ENCODE peak calls at places on chromosomes 3 and 15, in five cellular contexts. O, A, R, S and C are unnamed samples.

GRCh38 chr3:186241910-186242821 is 119.9 kb downstream of the DGKG start:
- DNase-seq in A (peak; percentile 91), O (peak; percentile 92), R (peak; percentile 72), S (peak; percentile 84), C (peak; percentile 96)

GRCh38 chr3:194476784-194477183 is 10.0 kb downstream of the ATP13A3 start:
- DNase-seq in O (no peak), R (no peak), S (no peak), A (no peak), C (no peak)

GRCh38 chr15:60369696-60370095 is 28.1 kb downstream of the ANXA2 start:
- DNase-seq in R (no peak), A (no peak), S (no peak), O (no peak), C (no peak)

GRCh38 chr3:59374812-59375211 is 325.0 kb upstream of the CFAP20DC start:
- DNase-seq in S (no peak), O (peak; percentile 28), A (no peak), R (no peak), C (no peak)

GRCh38 chr3:139187648-139188047 is 143.0 kb upstream of the PRR23C start:
- DNase-seq in O (peak; percentile 8), S (no peak), A (no peak), R (no peak), C (no peak)

GRCh38 chr3:170869645-170870593 is at the start of gene RPL22L1:
- DNase-seq in S (peak; percentile 95), O (peak; percentile 98), A (peak; percentile 94), R (peak; percentile 94), C (peak; percentile 97)

GRCh38 chr15:70799667-70800450 is 36.5 kb upstream of the UACA start:
- DNase-seq in R (no peak), O (no peak), A (no peak), S (no peak), C (no peak)

GRCh38 chr3:170307998-170308398 is 49.5 kb upstream of the SKIL start:
- DNase-seq in R (no peak), O (peak; percentile 15), A (no peak), S (no peak), C (no peak)

GRCh38 chr3:13276438-13277129 is 143.5 kb downstream of the NUP210 start:
- DNase-seq in S (peak; percentile 59), R (no peak), O (no peak), A (no peak), C (no peak)

GRCh38 chr3:41836360-41837134 is 125.4 kb downstream of the ULK4 start:
- DNase-seq in R (no peak), O (no peak), S (no peak), A (no peak), C (no peak)

DNA sequence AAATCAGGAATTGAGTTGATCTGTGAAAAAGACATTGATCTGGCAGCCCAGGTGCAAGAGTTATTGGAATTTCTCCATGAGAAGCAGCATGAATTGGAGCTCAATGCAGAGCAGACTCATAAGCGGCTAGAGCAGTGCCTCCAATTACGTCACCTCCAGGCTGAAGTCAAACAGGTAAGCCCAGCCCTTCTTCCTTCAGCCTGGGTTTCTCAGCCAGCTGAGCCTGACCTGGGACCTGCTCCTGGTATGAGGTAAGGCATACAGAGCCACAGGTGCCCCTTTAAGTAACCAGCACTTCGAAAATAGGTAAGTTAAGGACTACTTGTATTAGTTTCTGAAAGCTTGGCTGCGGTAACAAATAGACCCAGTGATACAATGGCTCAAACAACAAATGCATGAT is 307.4 kb upstream of the UMPS start:
- DNase-seq in A (no peak), S (no peak), R (no peak), O (no peak), C (no peak)
- H3K27me3 ChIP-seq in A (no peaks in the 10 kb centered on the region), S (no peaks in the 10 kb centered on the region), R (no peaks in the 10 kb centered on the region), O (no peaks in the 10 kb centered on the region), C (no peaks in the 10 kb centered on the region)

GRCh38 chr3:143218176-143218575 is 98.6 kb downstream of the CHST2 start:
- DNase-seq in R (no peak), O (no peak), A (no peak), S (no peak), C (no peak)
- H3K27me3 ChIP-seq in R (no peaks in the 10 kb centered on the region), O (no peaks in the 10 kb centered on the region), A (no peaks in the 10 kb centered on the region), S (no peaks in the 10 kb centered on the region), C (no peaks in the 10 kb centered on the region)

GRCh38 chr3:165523801-165524200 is 313.4 kb downstream of the BCHE start:
- DNase-seq in A (no peak), O (no peak), R (no peak), S (no peak), C (no peak)

GRCh38 chr3:165521131-165521871 is 315.9 kb downstream of the BCHE start:
- DNase-seq in A (no peak), S (no peak), O (no peak), R (no peak), C (no peak)

GRCh38 chr3:165518346-165518745 is 318.9 kb downstream of the BCHE start:
- DNase-seq in S (no peak), O (no peak), R (no peak), A (no peak), C (no peak)

GRCh38 chr3:165522371-165522770 is 314.9 kb downstream of the BCHE start:
- DNase-seq in R (no peak), O (peak; percentile 16), A (no peak), S (no peak), C (no peak)

DNA sequence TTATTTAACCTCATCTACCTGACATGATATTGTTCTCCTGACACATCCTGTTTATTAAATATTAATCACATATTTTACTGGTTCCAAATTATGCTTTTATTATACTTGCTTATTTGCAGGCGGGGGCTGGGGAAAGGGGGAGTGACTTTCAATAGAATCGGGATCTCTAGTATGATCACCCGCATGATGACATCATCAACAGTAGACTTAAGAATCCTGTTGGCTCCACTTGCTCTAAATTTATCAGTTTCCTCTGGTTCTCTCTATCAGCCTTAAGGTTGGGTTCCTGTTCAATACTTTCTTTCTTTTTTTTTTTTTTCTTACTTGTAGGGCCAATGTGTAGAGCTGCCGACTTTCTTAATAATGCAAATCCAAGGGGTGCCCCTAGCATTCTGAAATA is 317.5 kb downstream of the BCHE start:
- DNase-seq in A (no peak), S (no peak), O (no peak), R (no peak), C (no peak)
- H3K27me3 ChIP-seq in A (no peaks in the 10 kb centered on the region), S (no peaks in the 10 kb centered on the region), O (no peaks in the 10 kb centered on the region), R (no peaks in the 10 kb centered on the region), C (no peaks in the 10 kb centered on the region)

GRCh38 chr15:57134877-57135276 is 216.4 kb downstream of the TCF12 start:
- DNase-seq in S (no peak), R (no peak), A (no peak), O (no peak), C (peak; percentile 91)
- H3K27me3 ChIP-seq in S (no peaks in the 10 kb centered on the region), R (no peaks in the 10 kb centered on the region), A (no peaks in the 10 kb centered on the region), O (no peaks in the 10 kb centered on the region), C (no peaks in the 10 kb centered on the region)

DNA sequence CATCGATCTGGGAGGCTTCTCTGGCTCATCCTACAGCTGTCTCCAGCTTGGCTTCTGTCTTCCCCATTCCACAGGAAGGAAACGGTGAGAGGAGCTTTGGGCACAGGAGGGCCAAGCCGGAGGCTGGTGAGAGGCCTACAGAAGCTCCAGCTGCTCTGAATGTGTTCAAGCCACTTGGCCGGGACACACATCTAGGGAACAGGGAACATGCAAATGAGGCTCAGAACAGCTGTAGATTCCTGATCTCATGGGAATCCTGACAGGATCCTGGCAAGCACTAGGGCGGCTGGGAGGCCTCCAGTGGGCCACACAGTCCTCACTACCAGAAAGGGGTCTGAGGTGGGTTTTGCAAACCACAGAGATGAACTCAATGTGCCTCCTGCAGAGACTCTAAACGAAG is 13.7 kb downstream of the SEMA5B start:
- DNase-seq in S (no peak), A (no peak), R (no peak), O (no peak), C (no peak)
- H3K27me3 ChIP-seq in S (no peaks in the 10 kb centered on the region), A (no peaks in the 10 kb centered on the region), R (peaks cover 3% of the 10 kb centered on the region), O (no peaks in the 10 kb centered on the region), C (peaks cover 52% of the 10 kb centered on the region)

GRCh38 chr3:24255414-24255813 is 239.2 kb downstream of the THRB start:
- DNase-seq in R (no peak), O (no peak), S (no peak), A (no peak), C (no peak)
- H3K27me3 ChIP-seq in R (no peaks in the 10 kb centered on the region), O (no peaks in the 10 kb centered on the region), S (no peaks in the 10 kb centered on the region), A (no peaks in the 10 kb centered on the region), C (peaks cover 6% of the 10 kb centered on the region)